ENCODE peak calls at places on chromosomes 16 and 17, in four cellular contexts. Y, Q, J and M are unnamed samples.

GRCh38 chr16:85137323-85138072 is 25.2 kb upstream of the CIBAR2 start:
- DNase-seq in Y (peak; percentile 70), Q (peak; percentile 91), J (peak; percentile 90), M (peak; percentile 33)

GRCh38 chr16:23952128-23953041 is 116.6 kb downstream of the PRKCB start:
- DNase-seq in Y (no peak), Q (no peak), J (no peak), M (peak; percentile 85)

GRCh38 chr17:64984776-64985521 is 65.7 kb upstream of the LRRC37A3 start:
- DNase-seq in Y (peak; percentile 58), Q (no peak), J (no peak), M (no peak)

GRCh38 chr17:7296189-7296861 is 1.9 kb upstream of the YBX2 start:
- DNase-seq in Y (peak; percentile 83), Q (peak; percentile 77), J (peak; percentile 95), M (peak; percentile 86)

GRCh38 chr16:54361246-54361645 is 74.7 kb upstream of the IRX3 start:
- DNase-seq in Y (no peak), Q (no peak), J (no peak), M (no peak)

GRCh38 chr17:48100591-48101011 is 677 bp downstream of the CBX1 start:
- DNase-seq in Y (peak; percentile 42), Q (peak; percentile 59), J (no peak), M (peak; percentile 65)

GRCh38 chr17:38587956-38588771 is 17.6 kb downstream of the SRCIN1 start:
- DNase-seq in Y (no peak), Q (no peak), J (no peak), M (no peak)

GRCh38 chr16:91484-91883 is 13.5 kb downstream of the MPG start:
- DNase-seq in Y (no peak), Q (no peak), J (no peak), M (no peak)

GRCh38 chr17:78173025-78173715 is 4.8 kb downstream of the SYNGR2 start:
- DNase-seq in Y (no peak), Q (no peak), J (no peak), M (no peak)

GRCh38 chr17:49993423-49994037 is 1.5 kb downstream of the DLX3 start:
- DNase-seq in Y (no peak), Q (no peak), J (peak; percentile 71), M (no peak)

GRCh38 chr16:86085795-86086194 is 186.8 kb downstream of the IRF8 start:
- DNase-seq in Y (no peak), Q (no peak), J (peak; percentile 21), M (no peak)

GRCh38 chr17:11144358-11145233 is 96.4 kb upstream of the SHISA6 start:
- DNase-seq in Y (peak; percentile 53), Q (peak; percentile 33), J (no peak), M (peak; percentile 67)

GRCh38 chr17:8965394-8966168 is at the start of gene PIK3R5:
- DNase-seq in Y (no peak), Q (peak; percentile 68), J (peak; percentile 87), M (no peak)